ENCODE peak calls at places on chromosomes 12 and 14, in eight cellular contexts. A is neural progenitor cell, L is SK-N-SH, T is body of pancreas, I is left ventricle myocardium inferior, S is tibial nerve, C is cardiac muscle cell, J is uterus. K is an unnamed sample. For H3K4me1, the result is how much of the 10 kb centered on the place peaks cover.

GRCh38 chr14:35725934-35726333 is 83.2 kb downstream of the RALGAPA1 start:
- DNase-seq in L (no peak), A (no peak), T (no peak), I (no peak), S (no peak), C (no peak), J (no peak), K (no peak)

GRCh38 chr14:61129168-61129745 is 148.2 kb downstream of the SLC38A6 start:
- DNase-seq in J (no peak), T (no peak), S (no peak), C (no peak), L (no peak), A (no peak), I (no peak), K (no peak)

GRCh38 chr12:131759176-131759575 is 48.3 kb downstream of the SFSWAP start:
- DNase-seq in A (no peak), C (no peak), S (no peak), J (no peak), L (no peak), I (no peak), T (no peak), K (no peak)

GRCh38 chr12:76890407-76891143 is 11.8 kb upstream of the CSRP2 start:
- DNase-seq in C (no peak), L (no peak), A (no peak), T (no peak), I (no peak), J (no peak), S (no peak), K (no peak)

GRCh38 chr14:41830679-41831078 is 224.0 kb downstream of the LRFN5 start:
- DNase-seq in C (no peak), S (no peak), L (no peak), T (no peak), I (no peak), A (no peak), J (no peak), K (no peak)

GRCh38 chr12:124915249-124916236 is 1.1 kb upstream of the UBC start:
- DNase-seq in I (peak), J (no peak), S (peak), T (peak), C (peak), L (no peak), A (peak), K (no peak)

GRCh38 chr12:28506271-28506670 is 316.0 kb downstream of the CCDC91 start:
- DNase-seq in J (no peak), A (no peak), T (no peak), I (no peak), C (no peak), L (no peak), S (no peak), K (no peak)

GRCh38 chr12:84986586-84986985 is 49.5 kb downstream of the TSPAN19 start:
- DNase-seq in I (no peak), J (no peak), T (no peak), S (no peak), L (no peak), A (no peak), C (no peak), K (no peak)

GRCh38 chr14:103705158-103705523 is 10.1 kb downstream of the XRCC3 start:
- DNase-seq in T (peak), S (no peak), J (peak), A (no peak), I (peak), L (no peak), C (no peak), K (no peak)

GRCh38 chr12:71194657-71195056 is 36.9 kb upstream of the TSPAN8 start:
- DNase-seq in T (no peak), S (no peak), C (no peak), I (no peak), L (peak), J (no peak), A (no peak), K (no peak)

GRCh38 chr12:60415361-60415760 is 819.5 kb downstream of the SLC16A7 start:
- DNase-seq in C (no peak), L (no peak), I (no peak), J (no peak), A (no peak), S (no peak), T (no peak), K (no peak)

GRCh38 chr12:103503546-103504480 is 8.0 kb upstream of the C12orf42 start:
- DNase-seq in C (peak), J (no peak), S (no peak), T (no peak), I (no peak), L (peak), A (peak), K (no peak)

GRCh38 chr12:100953677-100954076 is 159.1 kb downstream of the ANO4 start:
- DNase-seq in I (no peak), T (no peak), A (no peak), C (no peak), S (no peak), J (no peak), L (no peak), K (no peak)

GRCh38 chr12:2177751-2178150 is 125.0 kb downstream of the CACNA1C start:
- DNase-seq in J (no peak), C (no peak), L (no peak), I (no peak), A (no peak), S (no peak), T (no peak), K (no peak)

GRCh38 chr12:2180737-2181082 is 127.9 kb downstream of the CACNA1C start:
- DNase-seq in J (no peak), C (no peak), T (no peak), L (no peak), A (no peak), I (peak), S (no peak), K (no peak)

GRCh38 chr12:2179058-2179457 is 126.3 kb downstream of the CACNA1C start:
- DNase-seq in T (no peak), I (no peak), A (no peak), J (no peak), L (no peak), C (no peak), S (no peak), K (no peak)

GRCh38 chr12:2179953-2180736 is 127.4 kb downstream of the CACNA1C start:
- DNase-seq in S (peak), J (peak), A (no peak), C (no peak), I (peak), L (no peak), T (peak), K (peak)

DNA sequence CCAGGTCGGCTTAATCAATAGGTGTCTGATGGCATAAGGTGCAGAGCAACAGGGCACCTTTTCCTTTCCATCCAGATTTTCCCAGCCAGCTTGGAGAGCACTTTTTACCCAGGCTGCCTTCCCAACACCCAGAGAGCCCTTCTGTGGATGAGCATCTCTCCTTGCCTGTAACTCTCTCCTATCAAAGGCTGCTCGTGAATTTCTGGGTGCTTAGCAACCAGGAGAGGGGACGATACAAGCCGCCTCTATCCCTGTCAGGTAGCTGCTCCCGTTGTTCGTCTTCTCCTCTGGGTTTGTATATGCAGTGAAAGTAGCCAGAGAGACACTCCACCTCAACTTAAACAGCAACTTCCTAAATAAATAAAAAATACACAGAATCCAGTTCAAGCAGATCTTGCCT is 124.2 kb downstream of the CACNA1C start:
- DNase-seq in I (no peak), C (no peak), L (no peak), J (no peak), A (no peak), T (no peak), S (no peak), K (no peak)
- H3K4me1 ChIP-seq in I (half or more), C (under half), L (under half), J (under half), A (under half), T (under half), S (under half), K (half or more)

GRCh38 chr12:31962076-31962475 is 2.9 kb downstream of the RESF1 start:
- DNase-seq in A (no peak), L (no peak), C (no peak), S (no peak), I (no peak), J (no peak), T (no peak), K (no peak)
- H3K4me1 ChIP-seq in A (under half), L (under half), C (under half), S (under half), I (half or more), J (under half), T (under half), K (half or more)

DNA sequence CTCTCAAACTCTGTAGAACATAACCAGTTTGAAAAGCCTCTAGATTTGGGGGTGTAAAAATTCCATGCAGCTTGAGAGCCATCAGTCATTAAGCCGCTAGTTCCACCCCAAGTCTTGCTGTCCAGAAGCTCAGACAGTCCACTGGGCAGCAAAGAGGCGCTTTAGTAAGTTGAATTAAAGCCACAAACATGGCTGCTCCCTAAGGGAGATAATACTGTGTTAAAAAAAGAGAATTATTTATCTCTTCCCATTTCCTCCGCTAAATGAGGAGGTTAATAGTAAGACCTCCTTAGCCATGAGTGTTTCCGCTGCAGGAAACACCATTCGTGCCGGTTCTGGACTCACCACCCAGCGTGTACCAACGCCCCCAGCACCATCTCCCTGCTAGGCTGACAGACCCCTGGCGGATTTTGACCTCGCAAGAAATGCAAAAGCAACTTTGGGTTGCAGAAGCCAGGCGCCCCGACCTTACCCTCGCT is 539 bp downstream of the TM7SF3 start:
- DNase-seq in I (no peak), T (peak), C (peak), J (no peak), S (no peak), L (no peak), A (peak), K (no peak)
- H3K4me1 ChIP-seq in I (under half), T (under half), C (under half), J (under half), S (under half), L (under half), A (under half), K (under half)

GRCh38 chr12:130367523-130367922 is 29.8 kb downstream of the PIWIL1 start:
- DNase-seq in J (no peak), I (no peak), T (no peak), S (no peak), C (no peak), A (no peak), L (no peak), K (no peak)
- H3K4me1 ChIP-seq in J (under half), I (under half), T (under half), S (under half), C (under half), A (under half), L (under half), K (under half)

GRCh38 chr12:6340745-6341438 is 984 bp downstream of the TNFRSF1A start:
- DNase-seq in J (peak), T (no peak), C (no peak), I (no peak), S (no peak), A (no peak), L (no peak), K (no peak)

GRCh38 chr12:6341439-6342139 is at the start of gene TNFRSF1A:
- DNase-seq in C (peak), T (peak), L (peak), I (peak), J (peak), A (peak), S (peak), K (no peak)

GRCh38 chr12:6336859-6337744 is 4.8 kb downstream of the TNFRSF1A start:
- DNase-seq in L (no peak), I (no peak), C (no peak), J (peak), S (no peak), A (no peak), T (no peak), K (no peak)

GRCh38 chr12:6337958-6338406 is 3.9 kb downstream of the TNFRSF1A start:
- DNase-seq in C (no peak), J (peak), S (no peak), I (no peak), L (no peak), A (no peak), T (no peak), K (no peak)

GRCh38 chr12:6338955-6339761 is 2.7 kb downstream of the TNFRSF1A start:
- DNase-seq in T (no peak), L (no peak), A (no peak), I (no peak), J (no peak), C (no peak), S (no peak), K (no peak)
- H3K4me1 ChIP-seq in T (half or more), L (half or more), A (half or more), I (half or more), J (under half), C (half or more), S (under half), K (half or more)

DNA sequence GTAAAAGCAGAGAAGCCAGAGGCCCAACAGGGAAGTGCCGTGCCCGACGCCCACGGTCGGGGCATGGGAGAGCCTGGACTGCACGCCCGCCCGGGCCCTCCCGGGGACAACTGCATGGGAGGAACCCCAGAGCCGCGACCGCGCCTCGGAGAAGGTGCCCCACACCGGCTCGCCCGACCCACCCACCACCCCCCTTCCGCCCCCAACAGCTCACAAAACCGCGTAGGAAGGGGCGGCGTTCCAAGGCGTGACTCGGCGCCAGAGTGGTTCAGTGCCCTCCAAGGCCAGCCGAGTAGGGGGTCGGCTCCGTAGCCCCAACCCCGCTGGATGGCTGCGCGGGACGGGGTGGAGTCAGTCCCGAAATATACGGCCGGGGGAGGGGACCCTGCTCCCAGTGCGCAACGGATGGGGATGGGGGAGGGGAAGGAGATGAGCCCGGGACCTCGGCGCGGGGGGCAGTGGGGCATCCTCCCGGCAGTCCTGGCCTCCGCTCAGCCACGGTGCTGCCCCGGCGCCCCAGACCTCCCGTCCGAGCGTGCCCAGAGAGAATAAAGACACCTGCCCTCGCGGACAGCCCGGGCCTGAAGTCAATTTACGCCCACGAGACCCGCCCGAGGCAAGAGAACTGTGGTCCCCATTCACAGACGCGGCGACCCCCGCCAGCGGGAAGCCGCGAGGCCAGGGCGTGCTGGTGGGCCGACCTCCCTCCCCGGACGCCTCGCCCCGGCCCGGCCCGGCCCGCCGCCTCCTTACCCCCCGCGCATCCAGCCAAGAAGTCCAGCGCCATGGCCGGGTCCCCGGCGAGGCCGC is 593 bp downstream of the SLC25A29 start:
- DNase-seq in I (peak), T (no peak), A (peak), S (no peak), J (peak), C (no peak), L (peak), K (no peak)
- H3K4me1 ChIP-seq in I (half or more), T (under half), A (under half), S (under half), J (under half), C (under half), L (under half), K (under half)